ENCODE peak calls at places on chromosomes 1 and 21, in seven cellular contexts. V, O, T, G, I, M and H are unnamed samples.

GRCh38 chr1:6513296-6513928 is 21.9 kb upstream of the PLEKHG5 start:
- DNase-seq in T (no peak), M (no peak), G (no peak), O (no peak), I (peak; percentile 98), V (no peak), H (no peak)

GRCh38 chr21:35677298-35677841 is 383.0 kb downstream of the SETD4 start:
- DNase-seq in T (no peak), I (peak; percentile 95), O (no peak), G (no peak), M (no peak), V (no peak), H (no peak)

GRCh38 chr1:226638001-226638601 is 89.5 kb downstream of the STUM start:
- DNase-seq in I (no peak), V (no peak), M (no peak), G (no peak), O (no peak), T (no peak), H (no peak)

GRCh38 chr1:52520149-52520548 is 32.7 kb downstream of the TUT4 start:
- DNase-seq in I (no peak), M (no peak), O (no peak), T (no peak), V (peak; percentile 86), G (peak; percentile 40), H (no peak)

GRCh38 chr1:22238356-22239224 is 95.7 kb upstream of the WNT4 start:
- DNase-seq in M (no peak), V (no peak), T (no peak), O (no peak), G (no peak), I (no peak), H (no peak)

GRCh38 chr1:21703318-21703963 is 34.3 kb upstream of the RAP1GAP start:
- DNase-seq in V (peak; percentile 88), M (no peak), I (peak; percentile 25), O (no peak), T (no peak), G (peak; percentile 62), H (peak; percentile 43)

GRCh38 chr1:213292653-213293052 is 241.6 kb downstream of the RPS6KC1 start:
- DNase-seq in M (no peak), G (no peak), T (no peak), O (no peak), I (no peak), V (no peak), H (no peak)

GRCh38 chr1:64967381-64967780 is 1.0 kb upstream of the JAK1 start:
- DNase-seq in T (no peak), I (peak; percentile 32), M (no peak), G (no peak), O (no peak), V (no peak), H (no peak)

GRCh38 chr21:42160111-42160949 is 58.6 kb upstream of the ABCG1 start:
- DNase-seq in O (no peak), T (peak; percentile 20), I (no peak), M (no peak), G (no peak), V (no peak), H (no peak)

GRCh38 chr1:156394835-156395461 is 25.9 kb downstream of the RHBG start:
- DNase-seq in T (no peak), M (no peak), O (no peak), I (no peak), G (no peak), V (no peak), H (no peak)

GRCh38 chr1:41495171-41495948 is 10.9 kb upstream of the EDN2 start:
- DNase-seq in V (peak; percentile 21), M (peak; percentile 78), T (peak; percentile 80), G (peak; percentile 62), I (no peak), O (no peak), H (peak; percentile 86)

GRCh38 chr1:226798427-226799411 is 59.6 kb upstream of the ITPKB start:
- DNase-seq in G (no peak), V (no peak), I (no peak), M (no peak), T (no peak), O (no peak), H (no peak)

GRCh38 chr1:236421022-236421421 is 26.9 kb downstream of the EDARADD start:
- DNase-seq in M (no peak), O (no peak), V (no peak), T (no peak), I (peak; percentile 62), G (peak; percentile 65), H (no peak)

GRCh38 chr1:46102769-46103476 is 29.5 kb downstream of the PIK3R3 start:
- DNase-seq in G (no peak), I (no peak), V (peak; percentile 29), M (no peak), T (no peak), O (no peak), H (no peak)

GRCh38 chr1:19209439-19209989 is 552 bp downstream of the UBR4 start:
- DNase-seq in G (peak; percentile 73), V (peak; percentile 61), T (no peak), O (no peak), M (no peak), I (peak; percentile 46), H (peak; percentile 70)

GRCh38 chr1:70072239-70072751 is 133.1 kb downstream of the LRRC40 start:
- DNase-seq in I (peak; percentile 12), T (no peak), M (no peak), O (no peak), V (peak; percentile 79), G (peak; percentile 34), H (no peak)

GRCh38 chr1:30847358-30847972 is 61.1 kb downstream of the SDC3 start:
- DNase-seq in M (peak; percentile 72), V (peak; percentile 79), T (peak; percentile 85), O (peak; percentile 44), I (peak; percentile 11), G (peak; percentile 81), H (peak; percentile 90)

GRCh38 chr1:75083848-75084514 is 50.2 kb upstream of the LHX8 start:
- DNase-seq in O (no peak), M (no peak), T (no peak), I (peak; percentile 63), V (no peak), G (peak; percentile 20), H (peak; percentile 92)

GRCh38 chr1:112318698-112319370 is 77.2 kb upstream of the CTTNBP2NL start:
- DNase-seq in V (no peak), I (no peak), G (no peak), M (no peak), O (no peak), T (no peak), H (no peak)
- H3K27ac ChIP-seq in V (no peak overlapping the region), I (no peak overlapping the region), G (no peak overlapping the region), M (no peak overlapping the region), O (no peak overlapping the region), T (no peak overlapping the region), H (no peak overlapping the region)

DNA sequence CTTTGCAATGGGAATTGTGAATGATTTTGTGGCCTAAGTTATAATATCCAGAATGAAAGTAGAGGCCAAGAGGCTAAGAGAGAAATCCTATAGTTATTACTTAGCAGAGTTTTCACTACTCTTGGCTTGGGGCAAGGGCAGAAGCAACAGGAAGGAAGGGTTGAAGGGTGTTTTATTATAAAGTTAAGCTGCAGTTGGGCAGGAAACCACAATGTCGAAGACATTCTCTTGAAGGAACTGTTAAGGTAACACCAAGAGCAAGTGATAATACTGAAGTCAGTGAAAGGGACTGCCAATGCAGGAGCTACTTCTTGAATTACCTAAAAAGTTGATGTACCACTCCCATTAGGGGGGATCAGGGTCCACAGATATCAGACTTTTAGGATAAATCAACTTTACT is 8.3 kb downstream of the XCL2 start:
- DNase-seq in I (no peak), V (no peak), M (no peak), T (no peak), G (no peak), O (no peak), H (no peak)
- H3K4me2 ChIP-seq in I (no peak overlapping the region), V (no peak overlapping the region), M (no peak overlapping the region), T (no peak overlapping the region), G (no peak overlapping the region), O (no peak overlapping the region), H (no peak overlapping the region)

GRCh38 chr1:29361686-29362085 is 125.4 kb downstream of the PTPRU start:
- DNase-seq in I (peak; percentile 60), V (no peak), G (no peak), T (peak; percentile 4), M (no peak), O (no peak), H (no peak)
- H4K8ac ChIP-seq in I (no peak overlapping the region), V (no peak overlapping the region), G (no peak overlapping the region), T (no peak overlapping the region), M (no peak overlapping the region), O (no peak overlapping the region), H (no peak overlapping the region)

DNA sequence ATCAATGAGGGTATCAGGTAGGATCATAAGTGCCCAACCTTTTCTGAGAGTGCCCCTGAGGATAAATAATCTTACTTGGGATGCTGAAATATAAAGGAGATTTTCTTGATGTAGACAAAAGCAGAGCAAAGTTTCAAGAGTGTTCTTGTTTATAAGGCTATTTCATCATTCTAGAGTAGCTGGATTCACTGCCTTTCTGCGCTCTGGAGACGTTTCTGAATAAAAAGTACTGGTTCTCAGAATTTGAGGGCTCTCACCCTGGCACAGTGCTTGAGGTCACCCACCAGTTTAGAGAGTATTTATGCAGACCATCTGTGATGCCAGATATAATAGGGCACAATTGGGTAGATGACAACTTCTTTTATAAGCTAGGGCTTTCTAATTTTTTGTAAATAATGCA is 103.3 kb downstream of the GDAP2 start:
- DNase-seq in O (no peak), G (no peak), M (no peak), I (no peak), V (no peak), T (no peak), H (no peak)
- H3K27ac ChIP-seq in O (no peak overlapping the region), G (peak overlapping the region; percentile 26), M (no peak overlapping the region), I (no peak overlapping the region), V (peak overlapping the region; percentile 93), T (no peak overlapping the region), H (no peak overlapping the region)

GRCh38 chr1:39563669-39564068 is 12.9 kb downstream of the PABPC4 start:
- DNase-seq in V (no peak), I (no peak), G (no peak), T (no peak), M (no peak), O (no peak), H (no peak)

GRCh38 chr1:39564340-39564739 is 12.2 kb downstream of the PABPC4 start:
- DNase-seq in M (no peak), V (no peak), O (no peak), G (no peak), T (no peak), I (no peak), H (no peak)

GRCh38 chr1:39566441-39567137 is 10.0 kb downstream of the PABPC4 start:
- DNase-seq in V (no peak), M (no peak), T (no peak), O (no peak), I (no peak), G (no peak), H (no peak)

GRCh38 chr1:39562886-39563285 is 13.7 kb downstream of the PABPC4 start:
- DNase-seq in G (no peak), V (no peak), T (no peak), O (no peak), M (no peak), I (no peak), H (no peak)

DNA sequence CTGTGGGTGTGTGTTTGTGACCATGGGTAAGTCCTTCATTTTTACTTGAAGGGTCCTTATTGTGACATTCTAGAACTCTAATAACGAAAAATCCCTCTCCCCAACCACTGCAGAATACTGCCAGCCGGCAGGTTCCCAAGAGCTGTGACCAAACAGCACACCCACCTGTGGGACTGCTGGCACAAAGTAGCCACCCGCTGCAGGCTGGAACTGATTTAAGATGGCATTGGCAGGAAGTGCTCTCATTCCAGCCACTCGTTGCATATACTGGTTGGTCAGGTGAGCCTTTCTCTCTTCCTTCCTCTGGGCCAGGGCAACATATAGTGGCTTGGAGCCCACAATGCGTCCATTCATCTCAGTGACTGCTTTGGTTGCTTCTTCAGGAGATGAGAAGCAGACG is 11.6 kb downstream of the PABPC4 start:
- DNase-seq in T (no peak), I (no peak), O (no peak), M (no peak), G (no peak), V (no peak), H (no peak)
- H3K4me2 ChIP-seq in T (no peak overlapping the region), I (no peak overlapping the region), O (no peak overlapping the region), M (no peak overlapping the region), G (no peak overlapping the region), V (no peak overlapping the region), H (no peak overlapping the region)